ENCODE peak calls at places on chromosomes 6 and 20, in five cellular contexts. K is HCT116, R is M059J, W is IMR-90, O is retina. Y is an unnamed sample.

GRCh38 chr6:5151955-5152401 is 66.8 kb downstream of the PPP1R3G start:
- DNase-seq in K (no peak), R (peak; percentile 82), W (peak; percentile 87), O (no peak), Y (no peak)

GRCh38 chr6:31083742-31084354 is 28.5 kb downstream of the C6orf15 start:
- DNase-seq in K (peak; percentile 61), R (peak; percentile 76), W (peak; percentile 92), O (no peak), Y (no peak)

GRCh38 chr20:39849171-39849570 is 839.9 kb downstream of the MAFB start:
- DNase-seq in K (no peak), R (no peak), W (no peak), O (no peak), Y (no peak)

GRCh38 chr20:22536141-22536828 is 48.1 kb downstream of the FOXA2 start:
- DNase-seq in K (no peak), R (no peak), W (no peak), O (no peak), Y (no peak)

GRCh38 chr6:47405273-47405672 is 72.3 kb upstream of the CD2AP start:
- DNase-seq in K (no peak), R (no peak), W (no peak), O (no peak), Y (peak; percentile 99)

GRCh38 chr20:17808357-17808756 is 108.6 kb downstream of the BANF2 start:
- DNase-seq in K (no peak), R (no peak), W (peak; percentile 48), O (no peak), Y (no peak)

GRCh38 chr6:89970609-89971337 is 76.5 kb downstream of the GJA10 start:
- DNase-seq in K (peak; percentile 16), R (peak; percentile 45), W (peak; percentile 74), O (peak; percentile 71), Y (peak; percentile 36)

GRCh38 chr20:46359233-46359751 is 47.1 kb downstream of the ELMO2 start:
- DNase-seq in K (no peak), R (no peak), W (no peak), O (no peak), Y (no peak)

GRCh38 chr6:74289881-74290280 is 593.9 kb downstream of the CD109 start:
- DNase-seq in K (no peak), R (no peak), W (peak; percentile 97), O (no peak), Y (no peak)

GRCh38 chr20:8790442-8791074 is 278.3 kb upstream of the PLCB4 start:
- DNase-seq in K (peak; percentile 24), R (peak; percentile 71), W (peak; percentile 60), O (peak; percentile 30), Y (peak; percentile 12)

GRCh38 chr6:167560673-167561569 is 236.0 kb downstream of the TTLL2 start:
- DNase-seq in K (no peak), R (no peak), W (no peak), O (no peak), Y (no peak)

GRCh38 chr6:138063726-138064125 is 43.5 kb downstream of the PERP start:
- DNase-seq in K (no peak), R (no peak), W (no peak), O (no peak), Y (no peak)

GRCh38 chr20:40689943-40690835 is 1.2 kb upstream of the MAFB start:
- DNase-seq in K (peak; percentile 51), R (peak; percentile 91), W (peak; percentile 79), O (peak; percentile 98), Y (peak; percentile 40)

GRCh38 chr6:18022398-18023231 is 35.2 kb upstream of the KIF13A start:
- DNase-seq in K (no peak), R (peak; percentile 83), W (peak; percentile 57), O (peak; percentile 76), Y (peak; percentile 46)

GRCh38 chr6:12528581-12529363 is 187.8 kb upstream of the PHACTR1 start:
- DNase-seq in K (no peak), R (peak; percentile 38), W (no peak), O (peak; percentile 32), Y (no peak)

GRCh38 chr6:89048286-89048923 is 32.1 kb upstream of the PNRC1 start:
- DNase-seq in K (no peak), R (peak; percentile 5), W (no peak), O (no peak), Y (no peak)

GRCh38 chr20:43914697-43915208 is at the start of gene TOX2:
- DNase-seq in K (no peak), R (peak; percentile 44), W (no peak), O (no peak), Y (peak; percentile 64)

GRCh38 chr20:1626528-1627192 is 6.9 kb upstream of the SIRPB1 start:
- DNase-seq in K (no peak), R (peak; percentile 6), W (no peak), O (no peak), Y (no peak)

GRCh38 chr6:131063764-131064272 is 773 bp upstream of the EPB41L2 start:
- DNase-seq in K (no peak), R (no peak), W (no peak), O (no peak), Y (no peak)

GRCh38 chr6:142030115-142030619 is 102.6 kb upstream of the GJE1 start:
- DNase-seq in K (no peak), R (peak; percentile 49), W (peak; percentile 76), O (peak; percentile 16), Y (no peak)

GRCh38 chr20:407953-408842 is at the start of gene RBCK1:
- DNase-seq in K (peak; percentile 44), R (peak; percentile 86), W (peak; percentile 72), O (peak; percentile 95), Y (peak; percentile 53)

GRCh38 chr6:76852776-76853175 is 610.5 kb downstream of the HTR1B start:
- DNase-seq in K (no peak), R (peak; percentile 33), W (peak; percentile 26), O (no peak), Y (no peak)

GRCh38 chr20:7689151-7689550 is 251.1 kb downstream of the HAO1 start:
- DNase-seq in K (no peak), R (no peak), W (no peak), O (no peak), Y (no peak)

GRCh38 chr20:22452442-22453011 is 131.8 kb downstream of the FOXA2 start:
- DNase-seq in K (no peak), R (no peak), W (no peak), O (no peak), Y (no peak)

GRCh38 chr20:16699287-16699686 is 30.5 kb upstream of the SNRPB2 start:
- DNase-seq in K (no peak), R (no peak), W (no peak), O (no peak), Y (no peak)

GRCh38 chr6:108755257-108756240 is 92.7 kb upstream of the ARMC2 start:
- DNase-seq in K (no peak), R (no peak), W (peak; percentile 51), O (no peak), Y (no peak)

GRCh38 chr6:31952140-31952805 is 6.4 kb downstream of the CFB start:
- DNase-seq in K (no peak), R (peak; percentile 74), W (peak; percentile 63), O (peak; percentile 57), Y (peak; percentile 36)

GRCh38 chr6:106509420-106510089 is 119.7 kb downstream of the RTN4IP1 start:
- DNase-seq in K (no peak), R (no peak), W (no peak), O (peak; percentile 60), Y (no peak)

GRCh38 chr20:41978246-41978790 is 360.1 kb upstream of the CHD6 start:
- DNase-seq in K (no peak), R (no peak), W (no peak), O (no peak), Y (no peak)

GRCh38 chr6:37313698-37314097 is 40.1 kb upstream of the RNF8 start:
- DNase-seq in K (no peak), R (no peak), W (no peak), O (no peak), Y (no peak)

Y was measured in PC-9.